ENCODE peak calls at places on chromosome 7, in seven cellular contexts. Q, L, D, I, P, Z and J are unnamed samples.

GRCh38 chr7:3107228-3107763 is 63.6 kb upstream of the CARD11 start:
- DNase-seq in Q (no peak), L (no peak), D (no peak), I (no peak), P (no peak), Z (no peak), J (no peak)

GRCh38 chr7:99366646-99367045 is 7.9 kb upstream of the ARPC1B start:
- DNase-seq in Q (no peak), L (no peak), D (no peak), I (no peak), P (no peak), Z (no peak), J (no peak)

GRCh38 chr7:67841896-67842295 is 845.3 kb downstream of the TYW1 start:
- DNase-seq in Q (no peak), L (no peak), D (no peak), I (no peak), P (no peak), Z (no peak), J (no peak)

GRCh38 chr7:126483972-126484371 is 768.8 kb downstream of the GRM8 start:
- DNase-seq in Q (no peak), L (no peak), D (no peak), I (no peak), P (no peak), Z (no peak), J (no peak)

GRCh38 chr7:131619336-131620305 is 63.2 kb upstream of the PODXL start:
- DNase-seq in Q (no peak), L (no peak), D (no peak), I (no peak), P (no peak), Z (no peak), J (no peak)

GRCh38 chr7:128863433-128863989 is 855 bp downstream of the ATP6V1F start:
- DNase-seq in Q (peak), L (peak), D (peak), I (no peak), P (no peak), Z (no peak), J (no peak)

GRCh38 chr7:119175916-119176627 is 951.6 kb downstream of the ANKRD7 start:
- DNase-seq in Q (no peak), L (peak), D (no peak), I (no peak), P (no peak), Z (peak), J (no peak)

GRCh38 chr7:30027065-30027456 is 559 bp upstream of the FKBP14 start:
- DNase-seq in Q (peak), L (peak), D (peak), I (no peak), P (no peak), Z (peak), J (no peak)

GRCh38 chr7:16421333-16422099 is at the start of gene CRPPA:
- DNase-seq in Q (no peak), L (peak), D (no peak), I (peak), P (peak), Z (peak), J (no peak)

GRCh38 chr7:107742678-107743566 is 1.0 kb upstream of the CBLL1 start:
- DNase-seq in Q (no peak), L (no peak), D (peak), I (peak), P (peak), Z (peak), J (peak)

GRCh38 chr7:125357681-125358440 is 428.2 kb upstream of the POT1 start:
- DNase-seq in Q (no peak), L (no peak), D (no peak), I (no peak), P (no peak), Z (no peak), J (no peak)

GRCh38 chr7:105015631-105015965 is 1.6 kb downstream of the KMT2E start:
- DNase-seq in Q (peak), L (peak), D (peak), I (no peak), P (no peak), Z (peak), J (no peak)

GRCh38 chr7:150586778-150587152 is 19.6 kb downstream of the GIMAP4 start:
- DNase-seq in Q (no peak), L (peak), D (no peak), I (no peak), P (no peak), Z (no peak), J (no peak)

GRCh38 chr7:106102387-106102966 is 9.6 kb downstream of the SYPL1 start:
- DNase-seq in Q (no peak), L (no peak), D (no peak), I (no peak), P (no peak), Z (no peak), J (no peak)

GRCh38 chr7:152979376-152979775 is 219.8 kb downstream of the ACTR3B start:
- DNase-seq in Q (no peak), L (no peak), D (no peak), I (no peak), P (no peak), Z (no peak), J (no peak)

GRCh38 chr7:106017657-106018056 is 54.6 kb downstream of the CDHR3 start:
- DNase-seq in Q (no peak), L (no peak), D (no peak), I (no peak), P (no peak), Z (no peak), J (no peak)

GRCh38 chr7:70416611-70417010 is 715.3 kb upstream of the GALNT17 start:
- DNase-seq in Q (no peak), L (no peak), D (no peak), I (no peak), P (no peak), Z (no peak), J (no peak)

GRCh38 chr7:116588225-116588624 is 63.4 kb downstream of the CAV1 start:
- DNase-seq in Q (no peak), L (no peak), D (no peak), I (no peak), P (no peak), Z (no peak), J (no peak)

GRCh38 chr7:119694506-119694905 is 578.5 kb upstream of the KCND2 start:
- DNase-seq in Q (no peak), L (no peak), D (no peak), I (no peak), P (no peak), Z (no peak), J (no peak)

GRCh38 chr7:36115448-36116321 is 37.4 kb upstream of the EEPD1 start:
- DNase-seq in Q (peak), L (peak), D (no peak), I (peak), P (peak), Z (peak), J (no peak)

GRCh38 chr7:94315011-94315410 is 79.7 kb upstream of the COL1A2 start:
- DNase-seq in Q (no peak), L (no peak), D (no peak), I (no peak), P (no peak), Z (no peak), J (no peak)

GRCh38 chr7:40234046-40234445 is 99.2 kb downstream of the SUGCT start:
- DNase-seq in Q (no peak), L (peak), D (no peak), I (no peak), P (no peak), Z (peak), J (no peak)

GRCh38 chr7:105245398-105246099 is 143.2 kb downstream of the SRPK2 start:
- DNase-seq in Q (no peak), L (no peak), D (no peak), I (no peak), P (no peak), Z (no peak), J (no peak)

GRCh38 chr7:45082831-45083331 is 5.9 kb downstream of the NACAD start:
- DNase-seq in Q (no peak), L (no peak), D (no peak), I (no peak), P (peak), Z (no peak), J (no peak)

DNA sequence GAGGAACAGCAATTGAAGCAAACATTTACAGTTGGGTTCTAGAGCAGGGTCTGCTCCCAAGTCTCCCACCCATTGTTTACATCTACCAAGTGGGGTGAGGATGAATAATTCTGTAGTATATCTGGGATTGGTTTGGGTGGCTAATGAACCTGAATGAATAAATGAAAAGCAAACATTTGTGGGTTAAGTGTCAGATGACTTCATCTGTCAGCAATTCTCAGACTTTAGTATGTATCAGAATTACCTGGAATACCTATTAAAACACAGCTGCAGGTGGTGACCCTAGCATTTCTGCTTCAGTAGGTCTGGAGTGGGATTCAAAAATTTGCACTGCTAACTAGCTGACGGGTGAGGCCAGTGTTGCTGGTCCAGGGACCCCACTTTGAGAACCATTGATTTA is 18.0 kb upstream of the NPVF start:
- DNase-seq in Q (no peak), L (no peak), D (no peak), I (no peak), P (no peak), Z (no peak), J (no peak)
- H3K27ac ChIP-seq in Q (no peak), L (no peak), D (no peak), I (no peak), P (no peak), Z (no peak), J (no peak)

GRCh38 chr7:73671317-73671651 is 3.7 kb downstream of the VPS37D start:
- DNase-seq in Q (no peak), L (no peak), D (no peak), I (no peak), P (no peak), Z (no peak), J (no peak)

GRCh38 chr7:73669316-73669715 is 1.7 kb downstream of the VPS37D start:
- DNase-seq in Q (no peak), L (peak), D (no peak), I (no peak), P (no peak), Z (no peak), J (no peak)

GRCh38 chr7:73668103-73668937 is 689 bp downstream of the VPS37D start:
- DNase-seq in Q (no peak), L (no peak), D (no peak), I (no peak), P (no peak), Z (no peak), J (no peak)

GRCh38 chr7:73671857-73672445 is 4.3 kb downstream of the VPS37D start:
- DNase-seq in Q (no peak), L (no peak), D (no peak), I (no peak), P (no peak), Z (no peak), J (no peak)

DNA sequence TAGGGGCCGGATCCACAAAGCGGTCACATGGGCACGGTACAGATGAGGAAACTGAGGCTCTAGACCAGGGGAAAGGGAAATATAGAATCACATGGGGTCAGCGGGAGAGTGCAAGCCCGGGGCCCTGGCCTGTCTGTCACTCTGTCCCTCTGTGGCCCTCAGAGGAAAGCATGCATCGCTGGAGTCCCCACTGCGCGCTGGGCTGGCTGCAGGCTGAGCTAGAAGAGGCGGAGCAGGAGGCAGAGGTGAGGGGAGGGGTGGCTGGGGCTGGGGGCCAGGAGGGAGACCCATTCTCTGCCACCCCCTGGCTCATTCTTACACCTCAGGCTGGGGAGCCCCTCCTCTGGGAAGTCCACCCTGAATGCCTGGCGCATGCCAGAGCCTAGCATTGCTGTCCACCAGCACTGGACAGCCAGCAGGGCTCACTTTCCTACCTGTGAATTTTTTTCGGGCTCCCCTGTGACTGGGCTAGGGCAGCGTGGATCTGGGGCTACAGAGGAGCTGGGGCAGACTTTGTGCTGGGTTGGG is 2.3 kb downstream of the VPS37D start:
- DNase-seq in Q (no peak), L (no peak), D (no peak), I (no peak), P (no peak), Z (no peak), J (no peak)
- H3K27ac ChIP-seq in Q (no peak), L (no peak), D (no peak), I (no peak), P (no peak), Z (no peak), J (no peak)

GRCh38 chr7:28028471-28028870 is 152.1 kb downstream of the JAZF1 start:
- DNase-seq in Q (no peak), L (no peak), D (no peak), I (no peak), P (no peak), Z (no peak), J (no peak)
- H3K27ac ChIP-seq in Q (no peak), L (no peak), D (no peak), I (no peak), P (peak), Z (no peak), J (no peak)

GRCh38 chr7:132782777-132783633 is 206.7 kb upstream of the PLXNA4 start:
- DNase-seq in Q (no peak), L (no peak), D (no peak), I (no peak), P (no peak), Z (no peak), J (no peak)
- H3K27ac ChIP-seq in Q (no peak), L (no peak), D (no peak), I (no peak), P (no peak), Z (no peak), J (no peak)